ENCODE peak calls at places on chromosomes 11 and 22, in four cellular contexts. O is stimulated activated CD4-positive, alpha-beta T cell treated with anti-CD3 and anti-CD28 coated beads, Interleukin-2, amount 100 ng/mL, for 24 hours; N is astrocyte of the hippocampus; B is substantia nigra. S is an unnamed sample.

GRCh38 chr11:23233075-23233474 is 372.8 kb upstream of the CCDC179 start:
- DNase-seq in O (no peak), N (no peak), B (no peak), S (no peak)

GRCh38 chr22:31229402-31230140 is 17.5 kb downstream of the LIMK2 start:
- DNase-seq in O (no peak), B (no peak), N (no peak), S (no peak)

GRCh38 chr11:134510171-134510570 is 98.1 kb upstream of the B3GAT1 start:
- DNase-seq in O (no peak), B (no peak), N (no peak), S (no peak)

GRCh38 chr11:130390071-130390758 is 38.2 kb downstream of the ADAMTS8 start:
- DNase-seq in B (no peak), O (no peak), N (peak; percentile 78), S (no peak)

GRCh38 chr11:117172678-117173421 is 5.7 kb upstream of the SIDT2 start:
- DNase-seq in O (no peak), B (no peak), N (no peak), S (no peak)

GRCh38 chr22:19872779-19873137 is 18.1 kb upstream of the GNB1L start:
- DNase-seq in O (no peak), B (no peak), N (no peak), S (no peak)

GRCh38 chr11:43922295-43922648 is 20.2 kb upstream of the C11orf96 start:
- DNase-seq in N (no peak), B (no peak), O (no peak), S (no peak)

GRCh38 chr11:77471520-77472234 is 2.2 kb downstream of the PAK1 start:
- DNase-seq in O (peak; percentile 17), B (no peak), N (peak; percentile 17), S (no peak)

GRCh38 chr11:120225372-120225909 is 14.5 kb upstream of the POU2F3 start:
- DNase-seq in N (no peak), O (no peak), B (no peak), S (no peak)

GRCh38 chr22:49329636-49330035 is 498.0 kb downstream of the BRD1 start:
- DNase-seq in N (no peak), B (no peak), O (no peak), S (no peak)

GRCh38 chr11:75656044-75656726 is 12.7 kb downstream of the MAP6 start:
- DNase-seq in N (peak; percentile 22), O (no peak), B (no peak), S (no peak)

GRCh38 chr11:48172818-48173609 is 43.6 kb upstream of the OR4B1 start:
- DNase-seq in N (peak; percentile 68), B (peak; percentile 7), O (peak; percentile 78), S (peak; percentile 28)

GRCh38 chr22:44804327-44804726 is 52.0 kb downstream of the ARHGAP8 start:
- DNase-seq in O (no peak), B (no peak), N (no peak), S (no peak)

GRCh38 chr11:612201-612960 is 3.4 kb downstream of the IRF7 start:
- DNase-seq in B (no peak), N (no peak), O (no peak), S (no peak)

GRCh38 chr22:40533712-40534378 is 102.7 kb downstream of the MRTFA start:
- DNase-seq in N (peak; percentile 63), B (no peak), O (peak; percentile 36), S (peak; percentile 64)

GRCh38 chr11:15053201-15053685 is 20.1 kb upstream of the CALCB start:
- DNase-seq in O (peak; percentile 28), N (no peak), B (no peak), S (peak; percentile 17)

GRCh38 chr11:44000731-44001130 is 47.0 kb upstream of the ACCSL start:
- DNase-seq in B (no peak), O (no peak), N (no peak), S (no peak)

GRCh38 chr11:66443602-66444001 is 5.0 kb upstream of the MRPL11 start:
- DNase-seq in O (no peak), B (no peak), N (no peak), S (no peak)

GRCh38 chr11:82004537-82005213 is 729.0 kb downstream of the FAM181B start:
- DNase-seq in B (no peak), O (no peak), N (no peak), S (peak; percentile 45)

GRCh38 chr22:40412441-40412840 is 42.0 kb downstream of the SGSM3 start:
- DNase-seq in B (no peak), N (no peak), O (no peak), S (no peak)

GRCh38 chr11:113991718-113992458 is 17.0 kb downstream of the HTR3A start:
- DNase-seq in N (no peak), B (no peak), O (no peak), S (no peak)

GRCh38 chr11:36540998-36541397 is 26.8 kb upstream of the RAG1 start:
- DNase-seq in N (peak; percentile 46), B (no peak), O (peak; percentile 13), S (peak; percentile 43)

GRCh38 chr22:41951898-41952474 is at the start of gene SMIM45:
- DNase-seq in N (peak; percentile 44), O (no peak), B (peak; percentile 36), S (no peak)

GRCh38 chr11:102368472-102368871 is 21.5 kb downstream of the BIRC2 start:
- DNase-seq in N (no peak), O (no peak), B (no peak), S (no peak)

GRCh38 chr22:39920134-39920743 is 19.4 kb downstream of the GRAP2 start:
- DNase-seq in N (no peak), O (peak; percentile 71), B (no peak), S (peak; percentile 82)

GRCh38 chr11:40397141-40397540 is 1062.3 kb downstream of the LRRC4C start:
- DNase-seq in N (no peak), O (no peak), B (no peak), S (no peak)

GRCh38 chr22:19005905-19006304 is 69.8 kb upstream of the PRODH start:
- DNase-seq in O (no peak), B (no peak), N (no peak), S (no peak)

GRCh38 chr11:114058871-114059277 is 637 bp upstream of the ZBTB16 start:
- DNase-seq in B (no peak), O (peak; percentile 15), N (no peak), S (no peak)

GRCh38 chr22:22408731-22409696 is 99.5 kb downstream of the ZNF280B start:
- DNase-seq in O (no peak), N (peak; percentile 34), B (no peak), S (no peak)

GRCh38 chr11:44633641-44634040 is 68.2 kb downstream of the CD82 start:
- DNase-seq in O (no peak), B (no peak), N (peak; percentile 28), S (no peak)

GRCh38 chr11:78941226-78941851 is 366.7 kb upstream of the NARS2 start:
- DNase-seq in N (no peak), O (no peak), B (no peak), S (no peak)

GRCh38 chr11:64235427-64236161 is 1.2 kb downstream of the VEGFB start:
- DNase-seq in N (no peak), B (no peak), O (no peak), S (no peak)

GRCh38 chr11:22539851-22540376 is 85.7 kb downstream of the FANCF start:
- DNase-seq in O (no peak), B (no peak), N (peak; percentile 56), S (no peak)

GRCh38 chr22:28052818-28053217 is 133.8 kb upstream of the PITPNB start:
- DNase-seq in B (no peak), N (no peak), O (no peak), S (no peak)

GRCh38 chr22:48888466-48889208 is 939.0 kb downstream of the BRD1 start:
- DNase-seq in N (no peak), O (no peak), B (no peak), S (no peak)

S was measured in T-helper 2 cell treated with Interferon-gamma antibody and Interleukin-4, amounts not matched to agents 5 μg/mL and 100 μg/mL, for 36 hours.